ENCODE peak calls at places on chromosomes 12 and 14, in four cellular contexts. One of them, this sample, is unnamed.

GRCh38 chr14:88955470-88955869 is 131.0 kb downstream of the TTC8 start:
- DNase-seq in K562: no peak
- DNase-seq in GM12878: no peak
- DNase-seq in HepG2: no peak
- DNase-seq in this sample: no peak

GRCh38 chr12:46299846-46300245 is 31.0 kb upstream of the SLC38A1 start:
- DNase-seq in HepG2: no peak
- DNase-seq in GM12878: no peak
- DNase-seq in K562: no peak
- DNase-seq in this sample: no peak

GRCh38 chr12:123062682-123063426 is 82.4 kb downstream of the ARL6IP4 start:
- DNase-seq in GM12878: no peak
- DNase-seq in K562: no peak
- DNase-seq in HepG2: peak; percentile 91
- DNase-seq in this sample: no peak

GRCh38 chr14:100067971-100068959 is 3.0 kb downstream of the EVL start:
- DNase-seq in K562: peak; percentile 78
- DNase-seq in GM12878: peak; percentile 89
- DNase-seq in HepG2: no peak
- DNase-seq in this sample: no peak

GRCh38 chr12:7959278-7960063 is 23.5 kb upstream of the SLC2A3 start:
- DNase-seq in K562: peak; percentile 24
- DNase-seq in HepG2: peak; percentile 44
- DNase-seq in GM12878: peak; percentile 70
- DNase-seq in this sample: peak; percentile 70

GRCh38 chr12:42568952-42569916 is 20.3 kb downstream of the PRICKLE1 start:
- DNase-seq in GM12878: peak; percentile 38
- DNase-seq in HepG2: peak; percentile 30
- DNase-seq in K562: peak; percentile 19
- DNase-seq in this sample: no peak

GRCh38 chr14:90678846-90679362 is 137.3 kb downstream of the TTC7B start:
- DNase-seq in HepG2: no peak
- DNase-seq in GM12878: no peak
- DNase-seq in K562: no peak
- DNase-seq in this sample: no peak

GRCh38 chr14:90398315-90398811 is 1.5 kb downstream of the CALM1 start:
- DNase-seq in K562: peak; percentile 21
- DNase-seq in HepG2: no peak
- DNase-seq in GM12878: no peak
- DNase-seq in this sample: peak; percentile 35

GRCh38 chr12:49882248-49882850 is 21.4 kb downstream of the FAIM2 start:
- DNase-seq in HepG2: no peak
- DNase-seq in GM12878: no peak
- DNase-seq in K562: no peak
- DNase-seq in this sample: no peak

GRCh38 chr12:128817115-128818015 is 6.4 kb downstream of the SLC15A4 start:
- DNase-seq in HepG2: no peak
- DNase-seq in GM12878: peak; percentile 90
- DNase-seq in K562: no peak
- DNase-seq in this sample: no peak

GRCh38 chr12:101794574-101794973 is 36.2 kb downstream of the GNPTAB start:
- DNase-seq in HepG2: no peak
- DNase-seq in K562: no peak
- DNase-seq in GM12878: no peak
- DNase-seq in this sample: no peak

GRCh38 chr14:104632781-104633180 is 28.2 kb upstream of the TMEM179 start:
- DNase-seq in GM12878: no peak
- DNase-seq in K562: no peak
- DNase-seq in HepG2: no peak
- DNase-seq in this sample: no peak

GRCh38 chr12:109524466-109525278 is 47.2 kb downstream of the UBE3B start:
- DNase-seq in K562: no peak
- DNase-seq in HepG2: no peak
- DNase-seq in GM12878: no peak
- DNase-seq in this sample: no peak

GRCh38 chr12:56154246-56154771 is 1.9 kb downstream of the MYL6B start:
- DNase-seq in K562: no peak
- DNase-seq in HepG2: no peak
- DNase-seq in GM12878: no peak
- DNase-seq in this sample: no peak

GRCh38 chr14:89617471-89618291 is 200.6 kb upstream of the FOXN3 start:
- DNase-seq in K562: no peak
- DNase-seq in GM12878: no peak
- DNase-seq in HepG2: peak; percentile 12
- DNase-seq in this sample: no peak

GRCh38 chr14:61211476-61212262 is 69.5 kb downstream of the TMEM30B start:
- DNase-seq in K562: no peak
- DNase-seq in HepG2: no peak
- DNase-seq in GM12878: no peak
- DNase-seq in this sample: no peak

GRCh38 chr14:80419339-80419738 is 208.0 kb upstream of the DIO2 start:
- DNase-seq in HepG2: no peak
- DNase-seq in GM12878: no peak
- DNase-seq in K562: no peak
- DNase-seq in this sample: no peak

GRCh38 chr14:35858521-35859209 is 32.5 kb downstream of the BRMS1L start:
- DNase-seq in K562: no peak
- DNase-seq in GM12878: no peak
- DNase-seq in HepG2: no peak
- DNase-seq in this sample: no peak

GRCh38 chr14:61460853-61461611 is 139.7 kb downstream of the PRKCH start:
- DNase-seq in GM12878: no peak
- DNase-seq in K562: peak; percentile 13
- DNase-seq in HepG2: peak; percentile 58
- DNase-seq in this sample: no peak

GRCh38 chr12:102833687-102834435 is 83.2 kb downstream of the PAH start:
- DNase-seq in GM12878: no peak
- DNase-seq in HepG2: no peak
- DNase-seq in K562: no peak
- DNase-seq in this sample: peak; percentile 67

GRCh38 chr12:89678225-89678624 is 30.4 kb downstream of the ATP2B1 start:
- DNase-seq in HepG2: no peak
- DNase-seq in GM12878: no peak
- DNase-seq in K562: peak; percentile 70
- DNase-seq in this sample: no peak

DNA sequence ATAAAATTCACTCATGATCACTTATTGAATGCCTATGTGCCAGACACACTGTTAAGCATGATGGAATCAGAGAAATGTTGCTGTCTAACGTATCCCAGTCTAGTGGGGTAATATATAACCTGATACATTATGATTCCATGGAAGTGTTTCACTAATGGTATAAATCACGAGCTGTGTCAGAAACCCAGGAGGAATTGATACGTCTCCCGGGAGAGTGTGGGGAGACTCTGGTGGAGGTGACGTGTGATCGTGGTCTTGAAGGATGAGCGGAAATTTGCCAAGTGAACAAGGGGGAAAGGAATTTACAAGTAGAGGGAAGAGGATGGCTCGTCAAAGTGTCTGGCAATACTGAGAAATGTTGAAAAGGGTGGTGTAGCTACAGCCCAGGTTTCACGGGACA is 26.4 kb downstream of the MANSC1 start:
- DNase-seq in K562: no peak
- DNase-seq in GM12878: no peak
- DNase-seq in HepG2: no peak
- DNase-seq in this sample: no peak
- TF ChIP-seq ATF2 in K562: no peak
- TF ChIP-seq ATF2 in GM12878: no peak
- TF ChIP-seq ATF2 in HepG2: no peak
- TF ChIP-seq ATF2 in this sample: no peak

GRCh38 chr12:127271776-127272175 is 995.2 kb upstream of the TMEM132C start:
- DNase-seq in GM12878: no peak
- DNase-seq in HepG2: no peak
- DNase-seq in K562: no peak
- DNase-seq in this sample: no peak
- TF ChIP-seq USF2 in GM12878: no peak
- TF ChIP-seq USF2 in HepG2: no peak
- TF ChIP-seq USF2 in K562: no peak
- TF ChIP-seq USF2 in this sample: no peak

DNA sequence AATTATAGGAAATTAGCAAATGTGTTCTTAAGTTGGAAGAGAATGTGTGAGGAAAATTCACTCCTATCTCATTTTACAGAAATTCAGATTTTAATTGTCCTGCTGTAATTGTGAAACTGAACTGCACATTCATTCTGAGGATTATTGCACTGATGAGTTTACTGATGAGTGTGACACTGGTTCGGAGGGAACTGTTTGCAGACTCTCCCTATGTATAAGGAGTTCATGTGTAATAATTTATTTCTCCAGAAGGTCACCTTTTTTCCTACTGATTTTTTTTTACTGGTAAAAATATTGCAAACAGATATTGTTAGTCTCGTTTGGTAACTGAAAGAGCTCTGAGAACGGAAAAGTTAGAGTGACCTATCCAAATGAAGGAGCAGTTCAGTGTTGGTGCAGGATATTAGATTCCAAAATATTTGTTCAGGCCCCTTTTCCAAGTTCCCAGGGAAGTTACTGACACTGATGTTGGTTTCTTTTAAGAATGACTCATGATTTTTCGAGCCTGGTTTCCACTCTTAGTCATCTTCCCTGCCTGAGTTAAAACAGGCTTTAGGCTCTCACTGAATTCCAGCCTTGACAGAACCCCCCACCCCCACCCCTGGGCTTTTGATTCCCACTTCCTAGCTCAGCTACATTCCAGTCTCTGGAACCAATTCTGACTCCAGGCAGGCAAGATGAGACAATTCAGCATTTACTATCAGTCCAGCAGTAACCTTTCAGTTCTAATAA is 18.4 kb downstream of the ANO6 start:
- DNase-seq in HepG2: peak; percentile 92
- DNase-seq in GM12878: no peak
- DNase-seq in K562: peak; percentile 72
- DNase-seq in this sample: no peak
- TF ChIP-seq TCF7 in HepG2: no peak
- TF ChIP-seq TCF7 in GM12878: peak; percentile 29
- TF ChIP-seq TCF7 in K562: no peak
- TF ChIP-seq TCF7 in this sample: no peak

GRCh38 chr12:92927436-92928116 is 1.5 kb downstream of the EEA1 start:
- DNase-seq in HepG2: peak; percentile 63
- DNase-seq in K562: peak; percentile 19
- DNase-seq in GM12878: no peak
- DNase-seq in this sample: no peak

GRCh38 chr12:92929957-92930356 is 862 bp upstream of the EEA1 start:
- DNase-seq in GM12878: no peak
- DNase-seq in HepG2: no peak
- DNase-seq in K562: no peak
- DNase-seq in this sample: no peak

GRCh38 chr12:92927055-92927435 is 2.0 kb downstream of the EEA1 start:
- DNase-seq in GM12878: peak; percentile 44
- DNase-seq in K562: no peak
- DNase-seq in HepG2: peak; percentile 29
- DNase-seq in this sample: no peak

GRCh38 chr12:92928962-92929915 is at the start of gene EEA1:
- DNase-seq in K562: peak; percentile 99
- DNase-seq in HepG2: peak; percentile 91
- DNase-seq in GM12878: peak; percentile 84
- DNase-seq in this sample: peak; percentile 95

DNA sequence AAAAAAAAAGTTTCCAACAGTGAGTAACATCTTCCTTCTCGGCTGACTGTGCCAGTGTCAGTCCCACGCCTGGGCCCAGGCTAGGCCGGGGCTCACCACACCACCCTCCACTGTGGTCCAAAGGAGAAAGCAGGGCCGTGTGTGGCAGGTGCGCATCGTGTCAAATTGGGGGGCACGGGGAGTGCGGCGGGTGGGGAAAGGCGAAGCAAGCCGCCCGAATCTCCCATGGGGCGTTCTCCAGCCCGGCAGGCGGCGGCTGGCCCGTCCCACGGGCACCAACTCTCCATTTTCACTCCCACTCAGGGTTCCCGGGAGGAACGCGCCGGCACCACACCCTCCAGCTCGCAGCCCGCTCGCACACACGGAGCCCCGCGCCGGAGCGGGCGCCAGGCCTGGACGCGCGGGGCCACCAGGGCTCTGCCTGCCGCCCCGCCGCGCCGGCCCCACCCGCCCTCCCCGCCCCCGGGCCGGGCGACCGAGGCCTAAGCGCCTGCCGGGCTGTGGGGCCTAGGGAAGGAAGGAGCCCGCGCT is 599 bp downstream of the EEA1 start:
- DNase-seq in GM12878: no peak
- DNase-seq in K562: peak; percentile 49
- DNase-seq in HepG2: no peak
- DNase-seq in this sample: peak; percentile 16
- TF ChIP-seq ATF2 in GM12878: no peak
- TF ChIP-seq ATF2 in K562: no peak
- TF ChIP-seq ATF2 in HepG2: no peak
- TF ChIP-seq ATF2 in this sample: no peak

DNA sequence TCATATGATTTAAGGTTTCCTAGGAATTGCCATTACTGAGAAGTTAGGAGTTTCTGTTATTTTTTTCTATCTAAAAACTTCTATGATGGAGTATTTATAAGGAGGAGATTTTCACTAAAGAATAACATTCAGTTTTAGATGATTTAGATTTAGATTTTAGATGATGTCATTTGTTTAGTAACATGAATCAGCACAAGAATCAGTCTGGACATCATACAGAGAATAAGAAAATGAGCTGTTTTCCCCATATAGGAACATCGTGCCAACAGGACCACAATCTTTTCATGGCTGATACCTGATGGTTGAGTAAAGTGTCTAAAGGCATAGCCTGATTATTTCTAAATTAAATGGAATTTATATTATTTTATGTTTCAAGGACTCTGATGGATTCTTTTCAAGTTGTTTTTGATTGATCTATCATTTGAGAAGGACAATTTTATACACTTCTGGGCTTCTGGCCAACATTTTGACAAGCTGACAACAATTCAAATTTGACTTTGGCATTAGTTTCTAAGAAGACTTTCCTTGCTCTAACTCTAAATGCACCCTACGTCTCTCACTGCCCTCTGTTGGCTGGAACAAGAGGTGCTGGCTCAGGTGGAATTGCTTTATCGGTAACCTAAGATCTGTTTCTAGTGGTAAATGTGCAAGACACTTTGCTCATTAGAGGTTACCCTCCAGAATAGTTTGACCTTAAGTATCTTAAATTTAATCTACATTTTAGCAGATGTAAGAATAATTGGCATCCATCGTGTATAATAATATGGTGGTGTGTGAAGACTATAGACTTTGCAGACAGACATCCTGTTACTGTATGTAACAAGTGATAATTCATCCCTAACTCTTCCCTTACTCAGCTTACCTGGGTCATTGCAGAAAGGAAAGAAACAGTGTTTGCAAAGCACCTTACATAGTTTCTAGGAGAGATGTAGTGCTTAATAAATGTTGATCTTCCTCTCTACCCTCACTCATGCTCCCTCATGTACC is 42.8 kb upstream of the CPSF6 start:
- DNase-seq in GM12878: no peak
- DNase-seq in K562: peak; percentile 12
- DNase-seq in HepG2: peak; percentile 10
- DNase-seq in this sample: peak; percentile 18
- TF ChIP-seq USF2 in GM12878: no peak
- TF ChIP-seq USF2 in K562: no peak
- TF ChIP-seq USF2 in HepG2: no peak
- TF ChIP-seq USF2 in this sample: no peak

GRCh38 chr14:101865288-101865687 is 99.1 kb upstream of the DYNC1H1 start:
- DNase-seq in HepG2: no peak
- DNase-seq in GM12878: no peak
- DNase-seq in K562: no peak
- DNase-seq in this sample: no peak
- TF ChIP-seq TCF7 in HepG2: no peak
- TF ChIP-seq TCF7 in GM12878: no peak
- TF ChIP-seq TCF7 in K562: no peak
- TF ChIP-seq TCF7 in this sample: no peak

This sample was measured in WTC11.